ENCODE peak calls at places on chromosomes 16 and 17, in eight cellular contexts. H is fibroblast of lung; N is LHCN-M2; I is EH; E is sigmoid colon; Q is stimulated activated CD4-positive, alpha-beta T cell treated with anti-CD3 and anti-CD28 coated beads, Interleukin-15, amount 100 ng/mL, for 1 hour; C is activated T-helper 1 cell treated with Interleukin-2 at 50 U/mL for 16 hours; T is NCI-H1694. L is an unnamed sample.

GRCh38 chr16:66846831-66847230 is 2.6 kb downstream of the CA7 start:
- DNase-seq in H (no peak), N (no peak), I (no peak), E (no peak), Q (no peak), C (no peak), T (no peak), L (no peak)

GRCh38 chr17:57582881-57583756 is 162.0 kb downstream of the CCDC182 start:
- DNase-seq in H (no peak), N (no peak), I (peak), E (no peak), Q (no peak), C (no peak), T (no peak), L (no peak)

GRCh38 chr17:79872762-79873161 is 33.5 kb upstream of the CBX4 start:
- DNase-seq in H (no peak), N (no peak), I (no peak), E (no peak), Q (no peak), C (no peak), T (no peak), L (no peak)

GRCh38 chr17:8384801-8385335 is 1.9 kb upstream of the RPL26 start:
- DNase-seq in H (peak), N (peak), I (peak), E (no peak), Q (no peak), C (no peak), T (no peak), L (no peak)

GRCh38 chr16:7268182-7268581 is 64.5 kb upstream of the RBFOX1 start:
- DNase-seq in H (no peak), N (peak), I (no peak), E (no peak), Q (no peak), C (no peak), T (peak), L (no peak)

GRCh38 chr16:68429081-68429740 is 19.1 kb downstream of the SMPD3 start:
- DNase-seq in H (no peak), N (no peak), I (no peak), E (no peak), Q (no peak), C (no peak), T (no peak), L (no peak)

GRCh38 chr16:24689128-24689527 is 40.3 kb upstream of the TNRC6A start:
- DNase-seq in H (peak), N (peak), I (peak), E (no peak), Q (no peak), C (no peak), T (peak), L (no peak)

GRCh38 chr17:80824549-80825470 is 166.8 kb upstream of the CHMP6 start:
- DNase-seq in H (no peak), N (no peak), I (no peak), E (peak), Q (no peak), C (no peak), T (no peak), L (no peak)

GRCh38 chr17:80817861-80818260 is 173.8 kb upstream of the CHMP6 start:
- DNase-seq in H (peak), N (peak), I (peak), E (peak), Q (no peak), C (no peak), T (no peak), L (no peak)

GRCh38 chr17:39461911-39462641 is 790 bp downstream of the CDK12 start:
- DNase-seq in H (peak), N (no peak), I (peak), E (no peak), Q (peak), C (peak), T (peak), L (no peak)

GRCh38 chr17:71919896-71920295 is 200.9 kb upstream of the SOX9 start:
- DNase-seq in H (no peak), N (no peak), I (no peak), E (no peak), Q (no peak), C (no peak), T (no peak), L (no peak)

GRCh38 chr17:35540589-35541404 is 3.3 kb upstream of the SLFN12L start:
- DNase-seq in H (peak), N (peak), I (peak), E (peak), Q (no peak), C (no peak), T (no peak), L (no peak)

GRCh38 chr16:57020651-57021050 is 31.3 kb downstream of the NLRC5 start:
- DNase-seq in H (no peak), N (no peak), I (no peak), E (peak), Q (no peak), C (no peak), T (no peak), L (no peak)

GRCh38 chr16:85528528-85529387 is 84.4 kb upstream of the GSE1 start:
- DNase-seq in H (no peak), N (no peak), I (no peak), E (peak), Q (no peak), C (no peak), T (no peak), L (no peak)

GRCh38 chr17:41773190-41773588 is 13.3 kb downstream of the JUP start:
- DNase-seq in H (peak), N (peak), I (peak), E (peak), Q (no peak), C (no peak), T (peak), L (no peak)

GRCh38 chr17:2712300-2713043 is 908 bp upstream of the CLUH start:
- DNase-seq in H (no peak), N (no peak), I (no peak), E (peak), Q (no peak), C (no peak), T (no peak), L (no peak)

GRCh38 chr16:81703177-81704155 is 75.6 kb upstream of the PLCG2 start:
- DNase-seq in H (peak), N (peak), I (peak), E (no peak), Q (no peak), C (no peak), T (peak), L (no peak)

GRCh38 chr17:59152925-59153324 is 2.1 kb downstream of the SKA2 start:
- DNase-seq in H (peak), N (no peak), I (no peak), E (no peak), Q (no peak), C (no peak), T (no peak), L (no peak)

GRCh38 chr16:47713225-47713595 is 252.1 kb downstream of the PHKB start:
- DNase-seq in H (peak), N (peak), I (peak), E (no peak), Q (no peak), C (no peak), T (no peak), L (no peak)

GRCh38 chr16:9048302-9048700 is 43.1 kb upstream of the HAPSTR1 start:
- DNase-seq in H (peak), N (peak), I (peak), E (no peak), Q (no peak), C (no peak), T (no peak), L (no peak)

GRCh38 chr17:19652595-19652994 is 4.0 kb downstream of the ALDH3A2 start:
- DNase-seq in H (no peak), N (no peak), I (no peak), E (no peak), Q (no peak), C (no peak), T (no peak), L (no peak)

GRCh38 chr17:81898029-81898866 is 3.8 kb upstream of the NPB start:
- DNase-seq in H (peak), N (peak), I (peak), E (no peak), Q (no peak), C (no peak), T (no peak), L (no peak)

GRCh38 chr16:19771796-19772195 is 53.7 kb downstream of the IQCK start:
- DNase-seq in H (no peak), N (peak), I (no peak), E (no peak), Q (no peak), C (no peak), T (peak), L (no peak)

GRCh38 chr16:477758-478157 is 49.8 kb upstream of the CAPN15 start:
- DNase-seq in H (no peak), N (no peak), I (no peak), E (no peak), Q (no peak), C (no peak), T (no peak), L (no peak)

GRCh38 chr17:17227608-17228520 is 9.1 kb downstream of the FLCN start:
- DNase-seq in H (no peak), N (no peak), I (no peak), E (peak), Q (no peak), C (no peak), T (no peak), L (no peak)

GRCh38 chr17:75931062-75931461 is 9.8 kb downstream of the FBF1 start:
- DNase-seq in H (no peak), N (no peak), I (no peak), E (no peak), Q (no peak), C (no peak), T (no peak), L (no peak)

GRCh38 chr17:38669520-38669919 is 5.2 kb downstream of the EPOP start:
- DNase-seq in H (no peak), N (no peak), I (no peak), E (no peak), Q (no peak), C (no peak), T (no peak), L (no peak)

GRCh38 chr16:57115504-57116182 is 23.3 kb downstream of the CPNE2 start:
- DNase-seq in H (peak), N (no peak), I (no peak), E (peak), Q (no peak), C (no peak), T (no peak), L (no peak)

GRCh38 chr17:1634841-1635650 is 6.4 kb upstream of the SLC43A2 start:
- DNase-seq in H (no peak), N (no peak), I (no peak), E (no peak), Q (no peak), C (no peak), T (no peak), L (no peak)

GRCh38 chr17:44115585-44116415 is 7.6 kb downstream of the HDAC5 start:
- DNase-seq in H (peak), N (peak), I (peak), E (no peak), Q (no peak), C (no peak), T (no peak), L (no peak)

GRCh38 chr16:54236761-54237160 is 49.8 kb downstream of the IRX3 start:
- DNase-seq in H (no peak), N (no peak), I (peak), E (no peak), Q (no peak), C (no peak), T (no peak), L (no peak)

GRCh38 chr17:1491406-1492248 is 859 bp downstream of the MYO1C start:
- DNase-seq in H (peak), N (no peak), I (peak), E (peak), Q (no peak), C (no peak), T (no peak), L (no peak)